ENCODE peak calls at places on chromosomes 13 and 19, in ten cellular contexts. L, U, G, B, N, A, Z, Q, M and R are unnamed samples.

GRCh38 chr19:49873149-49873521 is 4.0 kb downstream of the AKT1S1 start:
- DNase-seq in M (no peak), Q (no peak), U (no peak), B (no peak), A (no peak), Z (no peak), N (no peak), L (no peak), G (no peak), R (no peak)

GRCh38 chr19:42199440-42200115 is 17.9 kb downstream of the DEDD2 start:
- DNase-seq in Q (peak), L (no peak), G (no peak), M (peak), Z (peak), B (no peak), A (no peak), N (no peak), U (no peak), R (peak)

GRCh38 chr19:1461862-1462261 is 11.9 kb downstream of the APC2 start:
- DNase-seq in N (no peak), B (no peak), Z (no peak), U (no peak), G (no peak), Q (no peak), A (no peak), M (no peak), L (no peak), R (no peak)

GRCh38 chr19:46309056-46309455 is 12.2 kb downstream of the HIF3A start:
- DNase-seq in L (no peak), Q (no peak), B (no peak), U (no peak), N (no peak), M (no peak), A (no peak), Z (no peak), G (no peak), R (no peak)

GRCh38 chr13:73168993-73169401 is 110.2 kb downstream of the KLF5 start:
- DNase-seq in M (no peak), L (no peak), U (peak), N (no peak), Q (no peak), A (no peak), Z (no peak), B (no peak), G (no peak), R (no peak)

GRCh38 chr13:113763254-113763653 is 4.2 kb downstream of the TMEM255B start:
- DNase-seq in M (no peak), N (no peak), G (no peak), Q (no peak), L (no peak), Z (no peak), A (no peak), B (no peak), U (no peak), R (no peak)

GRCh38 chr13:75871059-75871458 is 234.9 kb downstream of the LMO7 start:
- DNase-seq in B (no peak), L (no peak), U (no peak), G (no peak), A (no peak), Q (no peak), Z (no peak), N (no peak), M (no peak), R (no peak)

GRCh38 chr13:78317030-78317429 is 286.3 kb downstream of the POU4F1 start:
- DNase-seq in N (peak), Q (no peak), B (no peak), Z (no peak), L (no peak), M (no peak), A (peak), U (peak), G (no peak), R (no peak)

GRCh38 chr13:43587376-43587775 is 199.4 kb downstream of the ENOX1 start:
- DNase-seq in Z (no peak), U (no peak), M (no peak), Q (no peak), L (no peak), A (no peak), B (no peak), G (no peak), N (no peak), R (no peak)

GRCh38 chr19:6766357-6767080 is 716 bp downstream of the SH2D3A start:
- DNase-seq in N (no peak), L (no peak), B (no peak), Z (no peak), A (no peak), G (no peak), Q (no peak), M (no peak), U (no peak), R (no peak)

GRCh38 chr13:80274643-80275042 is 66.3 kb downstream of the SPRY2 start:
- DNase-seq in Z (no peak), A (peak), B (no peak), Q (no peak), U (no peak), N (no peak), M (no peak), G (no peak), L (no peak), R (no peak)